ENCODE peak calls at places on chromosomes 12 and 14, in five cellular contexts. F is stimulated activated CD4-positive, alpha-beta T cell treated with anti-CD3 and anti-CD28 coated beads, TNF-alpha, amount 100 ng/mL, for 4 hours; Y is right lobe of liver; A is tibial nerve; E is NCI-H446 treated with DMSO at 0.1 percent for 48 hours. W is an unnamed sample.

GRCh38 chr12:107134558-107134957 is 41.2 kb upstream of the CRY1 start:
- DNase-seq in F (no peak), Y (no peak), A (no peak), E (no peak), W (peak; percentile 39)

GRCh38 chr12:106481246-106481645 is 101.6 kb upstream of the RFX4 start:
- DNase-seq in F (no peak), Y (no peak), A (no peak), E (no peak), W (no peak)

GRCh38 chr14:31717294-31718085 is 156.3 kb downstream of the NUBPL start:
- DNase-seq in F (no peak), Y (no peak), A (no peak), E (peak; percentile 65), W (no peak)

GRCh38 chr14:76772300-76773187 is 11.3 kb downstream of the VASH1 start:
- DNase-seq in F (no peak), Y (no peak), A (no peak), E (no peak), W (no peak)

GRCh38 chr14:64990939-64991338 is 4.2 kb downstream of the FNTB start:
- DNase-seq in F (no peak), Y (no peak), A (no peak), E (no peak), W (no peak)

GRCh38 chr14:76961631-76962302 is 66.7 kb downstream of the IRF2BPL start:
- DNase-seq in F (peak; percentile 98), Y (peak; percentile 92), A (peak; percentile 46), E (no peak), W (peak; percentile 95)

GRCh38 chr14:82710257-82710841 is 1176.7 kb upstream of the SEL1L start:
- DNase-seq in F (no peak), Y (peak; percentile 65), A (no peak), E (peak; percentile 6), W (peak; percentile 61)

GRCh38 chr14:92846162-92846897 is 52.2 kb downstream of the GOLGA5 start:
- DNase-seq in F (no peak), Y (no peak), A (no peak), E (no peak), W (no peak)

GRCh38 chr14:104729835-104730181 is 5.8 kb downstream of the ADSS1 start:
- DNase-seq in F (no peak), Y (no peak), A (no peak), E (no peak), W (no peak)

GRCh38 chr14:68819260-68819691 is 26.4 kb upstream of the ZFP36L1 start:
- DNase-seq in F (no peak), Y (peak; percentile 71), A (no peak), E (no peak), W (no peak)

GRCh38 chr12:26691234-26691970 is 141.6 kb downstream of the ITPR2 start:
- DNase-seq in F (no peak), Y (no peak), A (no peak), E (no peak), W (peak; percentile 26)

GRCh38 chr12:56773113-56773512 is 10.0 kb downstream of the HSD17B6 start:
- DNase-seq in F (no peak), Y (no peak), A (no peak), E (no peak), W (no peak)

GRCh38 chr14:101255765-101256125 is 305.6 kb upstream of the DIO3 start:
- DNase-seq in F (no peak), Y (no peak), A (no peak), E (no peak), W (no peak)

GRCh38 chr12:38905480-38906351 is at the start of gene CPNE8:
- DNase-seq in F (no peak), Y (peak; percentile 92), A (peak; percentile 66), E (no peak), W (no peak)

GRCh38 chr14:32509632-32510187 is 180.6 kb downstream of the AKAP6 start:
- DNase-seq in F (no peak), Y (peak; percentile 60), A (no peak), E (no peak), W (peak; percentile 91)

GRCh38 chr12:28110329-28110728 is 79.9 kb upstream of the CCDC91 start:
- DNase-seq in F (no peak), Y (no peak), A (no peak), E (no peak), W (no peak)

GRCh38 chr12:109329710-109330109 is 18.0 kb upstream of the MYO1H start:
- DNase-seq in F (no peak), Y (no peak), A (no peak), E (no peak), W (no peak)

GRCh38 chr14:101603096-101603495 is 41.8 kb downstream of the DIO3 start:
- DNase-seq in F (no peak), Y (peak; percentile 31), A (no peak), E (no peak), W (no peak)

GRCh38 chr12:56417739-56418138 is 31.5 kb downstream of the TIMELESS start:
- DNase-seq in F (no peak), Y (no peak), A (no peak), E (no peak), W (no peak)

GRCh38 chr14:28756896-28757570 is 9.6 kb upstream of the FOXG1 start:
- DNase-seq in F (no peak), Y (no peak), A (no peak), E (no peak), W (no peak)

GRCh38 chr12:7542813-7543212 is 39.2 kb upstream of the CD163 start:
- DNase-seq in F (no peak), Y (no peak), A (no peak), E (no peak), W (no peak)

GRCh38 chr14:89667983-89668382 is 250.9 kb upstream of the FOXN3 start:
- DNase-seq in F (no peak), Y (no peak), A (no peak), E (no peak), W (no peak)

GRCh38 chr12:29519585-29520182 is 22.2 kb upstream of the OVCH1 start:
- DNase-seq in F (no peak), Y (no peak), A (no peak), E (peak; percentile 2), W (peak; percentile 25)

GRCh38 chr14:54814076-54814475 is 88.5 kb downstream of the GCH1 start:
- DNase-seq in F (no peak), Y (no peak), A (no peak), E (no peak), W (peak; percentile 44)

GRCh38 chr14:105375635-105376057 is 22.7 kb upstream of the TEX22 start:
- DNase-seq in F (no peak), Y (no peak), A (no peak), E (no peak), W (no peak)

GRCh38 chr12:51951199-51951842 is at the start of gene ACVR1B:
- DNase-seq in F (peak; percentile 85), Y (peak; percentile 96), A (peak; percentile 90), E (peak; percentile 87), W (peak; percentile 94)

GRCh38 chr12:19620222-19620621 is 180.9 kb downstream of the AEBP2 start:
- DNase-seq in F (no peak), Y (no peak), A (no peak), E (no peak), W (no peak)

GRCh38 chr12:54058189-54058917 is 4.7 kb downstream of the HOXC4 start:
- DNase-seq in F (no peak), Y (no peak), A (no peak), E (no peak), W (no peak)